ENCODE peak calls at places on chromosomes 7 and 10, in five cellular contexts. One of them, this sample, is unnamed.

GRCh38 chr7:3087243-3087642 is 43.6 kb upstream of the CARD11 start:
- DNase-seq in uterus: no peak
- DNase-seq in heart left ventricle: no peak
- DNase-seq in adrenal gland: no peak
- DNase-seq in IMR-90: peak; percentile 20
- DNase-seq in this sample: no peak

GRCh38 chr10:70271996-70272924 is 11.5 kb downstream of the NPFFR1 start:
- DNase-seq in uterus: no peak
- DNase-seq in heart left ventricle: peak; percentile 34
- DNase-seq in adrenal gland: no peak
- DNase-seq in IMR-90: no peak
- DNase-seq in this sample: no peak

GRCh38 chr10:74179124-74179710 is 28.2 kb downstream of the ADK start:
- DNase-seq in uterus: no peak
- DNase-seq in heart left ventricle: no peak
- DNase-seq in adrenal gland: no peak
- DNase-seq in IMR-90: peak; percentile 35
- DNase-seq in this sample: no peak

GRCh38 chr7:30929686-30930085 is 18.0 kb downstream of the AQP1 start:
- DNase-seq in uterus: no peak
- DNase-seq in heart left ventricle: no peak
- DNase-seq in adrenal gland: no peak
- DNase-seq in IMR-90: no peak
- DNase-seq in this sample: peak; percentile 1

GRCh38 chr10:47257396-47258120 is 42.4 kb upstream of the GDF10 start:
- DNase-seq in uterus: no peak
- DNase-seq in heart left ventricle: no peak
- DNase-seq in adrenal gland: no peak
- DNase-seq in IMR-90: peak; percentile 65
- DNase-seq in this sample: no peak

GRCh38 chr10:130723704-130724103 is 587.5 kb downstream of the GLRX3 start:
- DNase-seq in uterus: no peak
- DNase-seq in heart left ventricle: no peak
- DNase-seq in adrenal gland: no peak
- DNase-seq in IMR-90: no peak
- DNase-seq in this sample: no peak

GRCh38 chr7:46034056-46034768 is 113.1 kb upstream of the IGFBP3 start:
- DNase-seq in uterus: no peak
- DNase-seq in heart left ventricle: no peak
- DNase-seq in adrenal gland: no peak
- DNase-seq in IMR-90: peak; percentile 79
- DNase-seq in this sample: no peak

GRCh38 chr7:40551685-40552576 is 417.1 kb downstream of the SUGCT start:
- DNase-seq in uterus: no peak
- DNase-seq in heart left ventricle: no peak
- DNase-seq in adrenal gland: peak; percentile 55
- DNase-seq in IMR-90: peak; percentile 88
- DNase-seq in this sample: no peak

GRCh38 chr10:112092529-112092928 is 91.0 kb downstream of the GPAM start:
- DNase-seq in uterus: no peak
- DNase-seq in heart left ventricle: no peak
- DNase-seq in adrenal gland: no peak
- DNase-seq in IMR-90: no peak
- DNase-seq in this sample: no peak

GRCh38 chr10:121696854-121697253 is 98.6 kb upstream of the FGFR2 start:
- DNase-seq in uterus: no peak
- DNase-seq in heart left ventricle: no peak
- DNase-seq in adrenal gland: peak; percentile 73
- DNase-seq in IMR-90: no peak
- DNase-seq in this sample: no peak

GRCh38 chr7:128856001-128856718 is 6.5 kb upstream of the ATP6V1F start:
- DNase-seq in uterus: no peak
- DNase-seq in heart left ventricle: no peak
- DNase-seq in adrenal gland: no peak
- DNase-seq in IMR-90: no peak
- DNase-seq in this sample: no peak

GRCh38 chr10:33129181-33129928 is 171.3 kb upstream of the ITGB1 start:
- DNase-seq in uterus: peak; percentile 33
- DNase-seq in heart left ventricle: peak; percentile 63
- DNase-seq in adrenal gland: peak; percentile 31
- DNase-seq in IMR-90: peak; percentile 95
- DNase-seq in this sample: peak; percentile 54

GRCh38 chr7:10412426-10413019 is 561.1 kb upstream of the PHF14 start:
- DNase-seq in uterus: no peak
- DNase-seq in heart left ventricle: peak; percentile 16
- DNase-seq in adrenal gland: peak; percentile 43
- DNase-seq in IMR-90: peak; percentile 1
- DNase-seq in this sample: peak; percentile 35

GRCh38 chr10:15293862-15294835 is 76.9 kb downstream of the FAM171A1 start:
- DNase-seq in uterus: no peak
- DNase-seq in heart left ventricle: no peak
- DNase-seq in adrenal gland: no peak
- DNase-seq in IMR-90: peak; percentile 25
- DNase-seq in this sample: no peak

GRCh38 chr7:83468251-83468739 is 180.6 kb downstream of the SEMA3E start:
- DNase-seq in uterus: peak; percentile 22
- DNase-seq in heart left ventricle: peak; percentile 50
- DNase-seq in adrenal gland: peak; percentile 96
- DNase-seq in IMR-90: peak; percentile 99
- DNase-seq in this sample: peak; percentile 86

GRCh38 chr7:47520408-47520807 is 61.5 kb downstream of the TNS3 start:
- DNase-seq in uterus: peak; percentile 90
- DNase-seq in heart left ventricle: peak; percentile 66
- DNase-seq in adrenal gland: peak; percentile 70
- DNase-seq in IMR-90: peak; percentile 85
- DNase-seq in this sample: no peak

GRCh38 chr10:119654540-119654939 is 3.4 kb downstream of the BAG3 start:
- DNase-seq in uterus: no peak
- DNase-seq in heart left ventricle: peak; percentile 45
- DNase-seq in adrenal gland: no peak
- DNase-seq in IMR-90: no peak
- DNase-seq in this sample: peak; percentile 49

GRCh38 chr7:103593691-103594090 is 147.7 kb upstream of the SLC26A5 start:
- DNase-seq in uterus: no peak
- DNase-seq in heart left ventricle: no peak
- DNase-seq in adrenal gland: no peak
- DNase-seq in IMR-90: peak; percentile 13
- DNase-seq in this sample: no peak

GRCh38 chr10:12875100-12875499 is 126.4 kb downstream of the CCDC3 start:
- DNase-seq in uterus: peak; percentile 20
- DNase-seq in heart left ventricle: no peak
- DNase-seq in adrenal gland: no peak
- DNase-seq in IMR-90: peak; percentile 33
- DNase-seq in this sample: peak; percentile 26

GRCh38 chr7:5666361-5666760 is 115.1 kb downstream of the RNF216 start:
- DNase-seq in uterus: no peak
- DNase-seq in heart left ventricle: no peak
- DNase-seq in adrenal gland: no peak
- DNase-seq in IMR-90: no peak
- DNase-seq in this sample: no peak

GRCh38 chr10:48194830-48195229 is 79.7 kb downstream of the FRMPD2 start:
- DNase-seq in uterus: no peak
- DNase-seq in heart left ventricle: no peak
- DNase-seq in adrenal gland: peak; percentile 29
- DNase-seq in IMR-90: no peak
- DNase-seq in this sample: peak; percentile 11

GRCh38 chr10:17457083-17457482 is 2.7 kb upstream of the ST8SIA6 start:
- DNase-seq in uterus: no peak
- DNase-seq in heart left ventricle: no peak
- DNase-seq in adrenal gland: no peak
- DNase-seq in IMR-90: no peak
- DNase-seq in this sample: no peak

GRCh38 chr10:84850826-84851225 is 522.4 kb downstream of the CCSER2 start:
- DNase-seq in uterus: no peak
- DNase-seq in heart left ventricle: no peak
- DNase-seq in adrenal gland: no peak
- DNase-seq in IMR-90: no peak
- DNase-seq in this sample: no peak

GRCh38 chr10:79139124-79139835 is 70.5 kb downstream of the ZMIZ1 start:
- DNase-seq in uterus: peak; percentile 82
- DNase-seq in heart left ventricle: peak; percentile 82
- DNase-seq in adrenal gland: no peak
- DNase-seq in IMR-90: peak; percentile 97
- DNase-seq in this sample: peak; percentile 39

GRCh38 chr10:80664071-80664680 is 126.5 kb downstream of the SH2D4B start:
- DNase-seq in uterus: peak; percentile 68
- DNase-seq in heart left ventricle: peak; percentile 70
- DNase-seq in adrenal gland: peak; percentile 83
- DNase-seq in IMR-90: peak; percentile 33
- DNase-seq in this sample: peak; percentile 84

GRCh38 chr10:71721313-71721712 is 1.7 kb upstream of the C10orf105 start:
- DNase-seq in uterus: no peak
- DNase-seq in heart left ventricle: no peak
- DNase-seq in adrenal gland: no peak
- DNase-seq in IMR-90: no peak
- DNase-seq in this sample: no peak

GRCh38 chr7:151453326-151453791 is 13.4 kb upstream of the CRYGN start:
- DNase-seq in uterus: peak; percentile 11
- DNase-seq in heart left ventricle: no peak
- DNase-seq in adrenal gland: peak; percentile 11
- DNase-seq in IMR-90: no peak
- DNase-seq in this sample: no peak

GRCh38 chr7:155460926-155461613 is 3.1 kb downstream of the EN2 start:
- DNase-seq in uterus: no peak
- DNase-seq in heart left ventricle: no peak
- DNase-seq in adrenal gland: no peak
- DNase-seq in IMR-90: no peak
- DNase-seq in this sample: no peak

GRCh38 chr7:155257482-155258232 is 40.0 kb upstream of the INSIG1 start:
- DNase-seq in uterus: peak; percentile 67
- DNase-seq in heart left ventricle: peak; percentile 81
- DNase-seq in adrenal gland: peak; percentile 36
- DNase-seq in IMR-90: no peak
- DNase-seq in this sample: peak; percentile 71

GRCh38 chr10:80544316-80544953 is 6.7 kb downstream of the SH2D4B start:
- DNase-seq in uterus: no peak
- DNase-seq in heart left ventricle: no peak
- DNase-seq in adrenal gland: no peak
- DNase-seq in IMR-90: no peak
- DNase-seq in this sample: no peak

GRCh38 chr7:43615558-43616145 is 32.7 kb downstream of the STK17A start:
- DNase-seq in uterus: no peak
- DNase-seq in heart left ventricle: no peak
- DNase-seq in adrenal gland: no peak
- DNase-seq in IMR-90: no peak
- DNase-seq in this sample: no peak
- H3K4me1 ChIP-seq in uterus: no peaks in the 10 kb centered on the region
- H3K4me1 ChIP-seq in heart left ventricle: peaks cover 22% of the 10 kb centered on the region
- H3K4me1 ChIP-seq in adrenal gland: peaks cover 16% of the 10 kb centered on the region
- H3K4me1 ChIP-seq in IMR-90: peaks cover 25% of the 10 kb centered on the region
- H3K4me1 ChIP-seq in this sample: peaks cover 13% of the 10 kb centered on the region

GRCh38 chr7:26200113-26200443 is 468 bp downstream of the HNRNPA2B1 start:
- DNase-seq in uterus: peak; percentile 71
- DNase-seq in heart left ventricle: peak; percentile 82
- DNase-seq in adrenal gland: peak; percentile 83
- DNase-seq in IMR-90: no peak
- DNase-seq in this sample: peak; percentile 70

GRCh38 chr7:26202019-26202985 is 757 bp downstream of the CBX3 start:
- DNase-seq in uterus: no peak
- DNase-seq in heart left ventricle: peak; percentile 61
- DNase-seq in adrenal gland: peak; percentile 70
- DNase-seq in IMR-90: no peak
- DNase-seq in this sample: peak; percentile 66

GRCh38 chr7:26200444-26201260 is at the start of gene HNRNPA2B1:
- DNase-seq in uterus: peak; percentile 98
- DNase-seq in heart left ventricle: peak; percentile 95
- DNase-seq in adrenal gland: peak; percentile 97
- DNase-seq in IMR-90: peak; percentile 97
- DNase-seq in this sample: peak; percentile 99

GRCh38 chr7:26199301-26200112 is 1.0 kb downstream of the HNRNPA2B1 start:
- DNase-seq in uterus: peak; percentile 70
- DNase-seq in heart left ventricle: peak; percentile 72
- DNase-seq in adrenal gland: peak; percentile 77
- DNase-seq in IMR-90: peak; percentile 54
- DNase-seq in this sample: peak; percentile 71

DNA sequence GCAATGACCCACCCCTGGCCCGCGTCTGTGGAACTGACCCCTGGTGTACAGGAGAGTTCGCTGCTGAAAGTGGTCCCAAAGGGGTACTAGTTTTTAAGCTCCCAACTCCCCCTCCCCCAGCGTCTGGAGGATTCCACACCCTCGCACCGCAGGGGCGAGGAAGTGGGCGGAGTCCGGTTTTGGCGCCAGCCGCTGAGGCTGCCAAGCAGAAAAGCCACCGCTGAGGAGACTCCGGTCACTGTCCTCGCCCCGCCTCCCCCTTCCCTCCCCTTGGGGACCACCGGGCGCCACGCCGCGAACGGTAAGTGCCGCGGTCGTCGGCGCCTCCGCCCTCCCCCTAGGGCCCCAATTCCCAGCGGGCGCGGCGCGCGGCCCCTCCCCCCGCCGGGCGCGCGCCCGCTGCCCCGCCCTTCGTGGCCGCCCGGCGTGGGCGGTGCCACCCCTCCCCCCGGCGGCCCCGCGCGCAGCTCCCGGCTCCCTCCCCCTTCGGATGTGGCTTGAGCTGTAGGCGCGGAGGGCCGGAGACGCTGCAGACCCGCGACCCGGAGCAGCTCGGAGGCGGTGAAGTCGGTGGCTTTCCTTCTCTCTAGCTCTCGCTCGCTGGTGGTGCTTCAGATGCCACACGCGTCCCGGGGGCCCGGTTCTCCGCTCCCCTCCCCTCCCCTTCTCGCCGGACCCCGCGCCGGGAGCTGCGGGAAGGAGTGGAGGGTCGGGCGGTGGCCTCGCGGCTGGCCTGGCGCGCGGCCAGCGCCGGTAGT is at the start of gene CBX3:
- DNase-seq in uterus: peak; percentile 90
- DNase-seq in heart left ventricle: peak; percentile 92
- DNase-seq in adrenal gland: peak; percentile 94
- DNase-seq in IMR-90: peak; percentile 70
- DNase-seq in this sample: peak; percentile 87
- TF ChIP-seq POLR2A in uterus: peak; percentile 51
- TF ChIP-seq POLR2A in heart left ventricle: peak; percentile 48
- TF ChIP-seq POLR2A in adrenal gland: peak; percentile 77
- TF ChIP-seq POLR2A in IMR-90: peak; percentile 82
- TF ChIP-seq POLR2A in this sample: peak; percentile 80

GRCh38 chr7:39399976-39400375 is 166.2 kb upstream of the YAE1 start:
- DNase-seq in uterus: no peak
- DNase-seq in heart left ventricle: no peak
- DNase-seq in adrenal gland: no peak
- DNase-seq in IMR-90: no peak
- DNase-seq in this sample: no peak
- H3K27me3 ChIP-seq in uterus: no peaks in the 10 kb centered on the region
- H3K27me3 ChIP-seq in heart left ventricle: no peaks in the 10 kb centered on the region
- H3K27me3 ChIP-seq in adrenal gland: no peaks in the 10 kb centered on the region
- H3K27me3 ChIP-seq in IMR-90: no peaks in the 10 kb centered on the region
- H3K27me3 ChIP-seq in this sample: no peaks in the 10 kb centered on the region

DNA sequence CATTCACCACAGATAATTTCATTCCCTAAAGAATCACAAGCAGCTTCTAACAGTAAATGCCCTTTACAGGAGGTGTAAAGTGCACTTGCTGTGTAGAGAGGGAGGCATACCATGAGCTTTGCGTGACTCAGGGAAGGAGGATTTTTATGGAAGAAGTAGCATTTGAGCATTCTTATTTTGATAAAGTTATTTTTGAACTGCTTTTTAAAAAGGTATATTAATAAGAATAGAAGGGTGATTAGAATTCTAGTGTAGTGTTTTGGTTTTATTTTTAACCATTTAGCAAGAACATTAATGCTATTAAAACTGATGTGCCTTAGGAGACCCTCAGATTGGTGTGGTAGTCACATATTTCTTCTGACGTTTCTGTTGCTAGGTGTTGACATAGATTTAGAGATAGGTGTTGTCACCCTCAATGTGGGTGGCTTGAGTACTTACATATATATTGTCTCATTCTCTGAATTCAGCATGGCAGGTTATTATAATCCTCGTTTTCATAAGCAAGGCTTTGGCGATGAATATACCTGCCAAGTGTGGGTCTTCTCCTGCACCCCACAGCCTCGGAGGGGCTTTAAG is 6.8 kb downstream of the FBH1 start:
- DNase-seq in uterus: no peak
- DNase-seq in heart left ventricle: no peak
- DNase-seq in adrenal gland: no peak
- DNase-seq in IMR-90: no peak
- DNase-seq in this sample: no peak
- H3K4me1 ChIP-seq in uterus: no peaks in the 10 kb centered on the region
- H3K4me1 ChIP-seq in heart left ventricle: peaks cover 47% of the 10 kb centered on the region
- H3K4me1 ChIP-seq in adrenal gland: peaks cover 16% of the 10 kb centered on the region
- H3K4me1 ChIP-seq in IMR-90: peaks cover 2% of the 10 kb centered on the region
- H3K4me1 ChIP-seq in this sample: peaks cover 12% of the 10 kb centered on the region

This sample was measured in body of pancreas.